ENCODE peak calls at places on chromosomes 13 and 19, in four cellular contexts. R, N, K and A are unnamed samples.

GRCh38 chr19:19782783-19783182 is 38.8 kb downstream of the ZNF506 start:
- DNase-seq in K (no peak), R (no peak), N (no peak), A (no peak)

GRCh38 chr19:29111581-29111980 is 101.4 kb downstream of the UQCRFS1 start:
- DNase-seq in R (no peak), K (no peak), N (no peak), A (no peak)

GRCh38 chr13:21203132-21203531 is 26.7 kb downstream of the MRPL57 start:
- DNase-seq in R (no peak), N (no peak), K (no peak), A (no peak)

GRCh38 chr19:47122359-47123335 is 8.0 kb upstream of the SAE1 start:
- DNase-seq in R (peak), N (no peak), K (peak), A (peak)

GRCh38 chr13:39496487-39496998 is 106.5 kb downstream of the LHFPL6 start:
- DNase-seq in N (no peak), K (no peak), R (no peak), A (no peak)

GRCh38 chr19:33399081-33399744 is 25.7 kb downstream of the CEBPG start:
- DNase-seq in R (no peak), N (no peak), K (no peak), A (no peak)

GRCh38 chr19:33699754-33700407 is 78.1 kb downstream of the CHST8 start:
- DNase-seq in N (no peak), K (no peak), R (no peak), A (no peak)

GRCh38 chr13:110057052-110057451 is 249.9 kb downstream of the COL4A1 start:
- DNase-seq in N (no peak), R (no peak), K (no peak), A (no peak)

GRCh38 chr13:30408319-30409101 is 13.8 kb upstream of the UBE2L5 start:
- DNase-seq in N (peak), K (peak), R (peak), A (peak)

GRCh38 chr19:19526581-19527370 is 1.9 kb upstream of the YJEFN3 start:
- DNase-seq in K (no peak), R (no peak), N (no peak), A (no peak)

GRCh38 chr13:74555291-74556001 is 421.2 kb upstream of the KLF12 start:
- DNase-seq in K (no peak), N (no peak), R (no peak), A (no peak)

GRCh38 chr19:35013047-35013819 is 13.1 kb downstream of the GRAMD1A start:
- DNase-seq in K (peak), R (no peak), N (peak), A (peak)

GRCh38 chr13:79271616-79272015 is 134.4 kb downstream of the RBM26 start:
- DNase-seq in R (no peak), K (no peak), N (no peak), A (no peak)

GRCh38 chr13:26971990-26972888 is 199.4 kb downstream of the USP12 start:
- DNase-seq in N (peak), R (no peak), K (peak), A (peak)

GRCh38 chr19:41808663-41809566 is 12.5 kb downstream of the CEACAM3 start:
- DNase-seq in K (no peak), R (no peak), N (no peak), A (no peak)

GRCh38 chr19:1133471-1133929 is 29.7 kb downstream of the GPX4 start:
- DNase-seq in N (peak), K (peak), R (no peak), A (no peak)

GRCh38 chr13:109145631-109146030 is 516.2 kb downstream of the MYO16 start:
- DNase-seq in K (peak), N (peak), R (peak), A (peak)

GRCh38 chr13:106156468-106156867 is 379.0 kb downstream of the EFNB2 start:
- DNase-seq in N (peak), K (peak), R (peak), A (peak)

GRCh38 chr13:48749699-48750473 is 96.2 kb downstream of the CYSLTR2 start:
- DNase-seq in N (peak), K (peak), R (peak), A (peak)

GRCh38 chr13:24619302-24619701 is 60.9 kb upstream of the ATP12A start:
- DNase-seq in N (no peak), K (no peak), R (no peak), A (no peak)

GRCh38 chr19:47107953-47108746 is 5.4 kb downstream of the ZC3H4 start:
- DNase-seq in N (no peak), K (no peak), R (no peak), A (peak)

GRCh38 chr13:70253834-70254233 is 145.6 kb upstream of the KLHL1 start:
- DNase-seq in K (no peak), R (no peak), N (no peak), A (no peak)

GRCh38 chr19:29084266-29084665 is 128.7 kb downstream of the UQCRFS1 start:
- DNase-seq in N (no peak), R (no peak), K (no peak), A (peak)

GRCh38 chr19:51441410-51442390 is 16.6 kb downstream of the SIGLEC8 start:
- DNase-seq in K (no peak), R (no peak), N (no peak), A (no peak)

GRCh38 chr13:86108334-86108733 is 309.1 kb upstream of the SLITRK6 start:
- DNase-seq in N (no peak), R (no peak), K (no peak), A (no peak)

GRCh38 chr19:3483226-3483628 is at the start of gene SMIM44:
- DNase-seq in R (no peak), N (no peak), K (no peak), A (no peak)

GRCh38 chr13:61779456-61779855 is 363.8 kb upstream of the PCDH20 start:
- DNase-seq in K (no peak), N (no peak), R (no peak), A (no peak)

GRCh38 chr13:105603283-105603682 is 932.2 kb downstream of the EFNB2 start:
- DNase-seq in R (no peak), K (no peak), N (no peak), A (peak)

GRCh38 chr13:44653261-44653660 is 77.1 kb upstream of the TSC22D1 start:
- DNase-seq in N (no peak), K (no peak), R (no peak), A (peak)

GRCh38 chr13:69287050-69287698 is 820.5 kb upstream of the ATXN8OS start:
- DNase-seq in R (no peak), K (no peak), N (no peak), A (no peak)

GRCh38 chr19:48418317-48419064 is 25.0 kb downstream of the GRIN2D start:
- DNase-seq in K (no peak), N (no peak), R (no peak), A (peak)

GRCh38 chr19:28701491-28701890 is 511.5 kb downstream of the UQCRFS1 start:
- DNase-seq in K (no peak), N (no peak), R (no peak), A (no peak)

GRCh38 chr13:46468570-46468969 is 81.5 kb upstream of the RUBCNL start:
- DNase-seq in K (no peak), N (no peak), R (no peak), A (no peak)

GRCh38 chr19:47752440-47753211 is 7.3 kb downstream of the NOP53 start:
- DNase-seq in K (no peak), R (no peak), N (no peak), A (no peak)

GRCh38 chr13:67367385-67367784 is 137.2 kb upstream of the PCDH9 start:
- DNase-seq in K (no peak), N (no peak), R (no peak), A (no peak)

GRCh38 chr13:78254113-78254512 is 335.5 kb upstream of the EDNRB start:
- DNase-seq in K (no peak), R (no peak), N (no peak), A (no peak)